ENCODE peak calls at places on chromosomes 3 and 15, in seven cellular contexts. S is NT2/D1, I is fibroblast of lung, H is stomach, O is right cardiac atrium, N is left ventricle myocardium inferior, B is ovary. E is an unnamed sample.

GRCh38 chr3:108127301-108127988 is 36.6 kb upstream of the CD47 start:
- DNase-seq in S (no peak), I (no peak), H (no peak), O (no peak), N (no peak), B (no peak), E (no peak)

GRCh38 chr3:17013571-17013970 is 128.8 kb downstream of the PLCL2 start:
- DNase-seq in S (no peak), I (no peak), H (no peak), O (no peak), N (no peak), B (no peak), E (no peak)

GRCh38 chr3:42055291-42055690 is 35.9 kb upstream of the TRAK1 start:
- DNase-seq in S (no peak), I (peak; percentile 66), H (no peak), O (no peak), N (no peak), B (no peak), E (no peak)

GRCh38 chr3:155805204-155805801 is 775 bp downstream of the C3orf33 start:
- DNase-seq in S (no peak), I (no peak), H (peak; percentile 46), O (peak; percentile 64), N (no peak), B (no peak), E (no peak)

GRCh38 chr3:102671005-102671404 is 236.2 kb downstream of the ZPLD1 start:
- DNase-seq in S (no peak), I (no peak), H (no peak), O (no peak), N (no peak), B (no peak), E (no peak)

GRCh38 chr3:168398371-168399030 is 302.8 kb upstream of the GOLIM4 start:
- DNase-seq in S (no peak), I (peak; percentile 82), H (no peak), O (no peak), N (no peak), B (no peak), E (no peak)

GRCh38 chr15:36691596-36691995 is 112.2 kb downstream of the CDIN1 start:
- DNase-seq in S (no peak), I (no peak), H (no peak), O (no peak), N (no peak), B (no peak), E (no peak)

GRCh38 chr3:37987315-37987697 is 3.3 kb upstream of the VILL start:
- DNase-seq in S (no peak), I (no peak), H (no peak), O (peak; percentile 52), N (no peak), B (no peak), E (no peak)

GRCh38 chr3:24182756-24183155 is 237.7 kb downstream of the NR1D2 start:
- DNase-seq in S (no peak), I (no peak), H (no peak), O (no peak), N (no peak), B (no peak), E (no peak)

GRCh38 chr3:20912406-20912805 is 726.4 kb upstream of the SGO1 start:
- DNase-seq in S (no peak), I (no peak), H (no peak), O (no peak), N (no peak), B (no peak), E (no peak)

GRCh38 chr3:20916966-20917606 is 731.1 kb upstream of the SGO1 start:
- DNase-seq in S (peak; percentile 48), I (no peak), H (no peak), O (no peak), N (no peak), B (no peak), E (no peak)

DNA sequence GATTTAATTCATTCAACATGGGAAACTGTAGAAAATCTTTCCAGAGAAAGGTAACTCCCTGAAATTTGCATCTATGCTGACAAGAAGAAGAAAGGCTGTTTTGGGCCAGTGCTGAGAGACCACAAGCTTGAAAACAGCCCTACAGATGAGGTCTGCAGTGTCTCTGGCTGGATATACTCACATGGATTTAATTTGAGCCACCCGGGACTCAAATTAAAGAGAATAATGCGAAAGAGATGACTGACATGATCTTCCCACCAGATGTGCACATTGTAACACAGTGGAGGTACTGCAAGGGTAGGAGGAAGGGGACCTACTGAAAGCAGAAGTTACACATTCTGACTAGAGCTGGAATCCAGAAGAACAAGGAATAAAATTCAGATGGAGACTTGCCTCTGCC is 728.3 kb upstream of the SGO1 start:
- DNase-seq in S (no peak), I (no peak), H (no peak), O (no peak), N (no peak), B (no peak), E (no peak)
- H3K9me3 ChIP-seq in S (no peaks in the 10 kb centered on the region), I (no peaks in the 10 kb centered on the region), H (peaks cover 15% of the 10 kb centered on the region), O (no peaks in the 10 kb centered on the region), N (peaks cover 15% of the 10 kb centered on the region), B (no peaks in the 10 kb centered on the region), E (no peaks in the 10 kb centered on the region)

GRCh38 chr3:1513662-1514061 is 420.8 kb downstream of the CNTN6 start:
- DNase-seq in S (peak; percentile 54), I (no peak), H (no peak), O (no peak), N (no peak), B (no peak), E (no peak)
- H3K9me3 ChIP-seq in S (no peaks in the 10 kb centered on the region), I (no peaks in the 10 kb centered on the region), H (no peaks in the 10 kb centered on the region), O (no peaks in the 10 kb centered on the region), N (no peaks in the 10 kb centered on the region), B (no peaks in the 10 kb centered on the region), E (no peaks in the 10 kb centered on the region)

GRCh38 chr3:58688563-58688962 is 22.0 kb upstream of the FAM3D start:
- DNase-seq in S (no peak), I (no peak), H (no peak), O (no peak), N (no peak), B (no peak), E (no peak)
- H3K9me3 ChIP-seq in S (peaks cover 66% of the 10 kb centered on the region), I (no peaks in the 10 kb centered on the region), H (peaks cover 17% of the 10 kb centered on the region), O (no peaks in the 10 kb centered on the region), N (peaks cover 32% of the 10 kb centered on the region), B (no peaks in the 10 kb centered on the region), E (no peaks in the 10 kb centered on the region)

GRCh38 chr3:157182879-157183278 is 22.9 kb upstream of the CCNL1 start:
- DNase-seq in S (no peak), I (no peak), H (no peak), O (no peak), N (no peak), B (no peak), E (no peak)
- H3K9me3 ChIP-seq in S (peaks cover 69% of the 10 kb centered on the region), I (no peaks in the 10 kb centered on the region), H (peaks cover 36% of the 10 kb centered on the region), O (no peaks in the 10 kb centered on the region), N (peaks cover 13% of the 10 kb centered on the region), B (no peaks in the 10 kb centered on the region), E (peaks cover 9% of the 10 kb centered on the region)

GRCh38 chr15:34182942-34183341 is 27.0 kb downstream of the KATNBL1 start:
- DNase-seq in S (no peak), I (no peak), H (no peak), O (no peak), N (no peak), B (no peak), E (no peak)

GRCh38 chr15:34185666-34186065 is 24.2 kb downstream of the KATNBL1 start:
- DNase-seq in S (no peak), I (no peak), H (no peak), O (no peak), N (no peak), B (no peak), E (no peak)

DNA sequence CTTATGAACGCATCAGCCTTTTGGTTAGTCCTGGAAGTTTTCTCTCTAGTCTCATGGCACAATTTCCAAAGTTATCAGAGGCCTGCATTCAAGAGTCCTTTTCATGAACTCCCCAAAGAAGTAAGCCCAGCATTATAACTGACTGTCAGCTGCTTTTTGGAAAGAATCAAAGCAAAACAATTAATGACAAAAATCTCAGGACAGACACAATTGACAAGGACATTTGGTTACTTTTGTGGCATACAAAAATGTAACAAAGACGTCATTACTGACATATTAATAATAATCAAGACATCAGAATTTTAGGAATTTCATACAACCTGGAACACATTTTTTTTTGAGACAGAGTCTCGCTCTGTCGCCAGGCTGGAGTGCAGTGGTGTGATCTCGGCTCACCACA is 21.2 kb downstream of the KATNBL1 start:
- DNase-seq in S (no peak), I (no peak), H (no peak), O (no peak), N (no peak), B (no peak), E (no peak)
- H3K9me3 ChIP-seq in S (peaks cover 16% of the 10 kb centered on the region), I (no peaks in the 10 kb centered on the region), H (no peaks in the 10 kb centered on the region), O (no peaks in the 10 kb centered on the region), N (no peaks in the 10 kb centered on the region), B (no peaks in the 10 kb centered on the region), E (no peaks in the 10 kb centered on the region)

GRCh38 chr15:27855137-27855536 is 244.0 kb downstream of the OCA2 start:
- DNase-seq in S (no peak), I (no peak), H (no peak), O (no peak), N (no peak), B (no peak), E (no peak)
- H3K9me3 ChIP-seq in S (no peaks in the 10 kb centered on the region), I (no peaks in the 10 kb centered on the region), H (peaks cover 66% of the 10 kb centered on the region), O (no peaks in the 10 kb centered on the region), N (peaks cover 21% of the 10 kb centered on the region), B (peaks cover 4% of the 10 kb centered on the region), E (no peaks in the 10 kb centered on the region)

DNA sequence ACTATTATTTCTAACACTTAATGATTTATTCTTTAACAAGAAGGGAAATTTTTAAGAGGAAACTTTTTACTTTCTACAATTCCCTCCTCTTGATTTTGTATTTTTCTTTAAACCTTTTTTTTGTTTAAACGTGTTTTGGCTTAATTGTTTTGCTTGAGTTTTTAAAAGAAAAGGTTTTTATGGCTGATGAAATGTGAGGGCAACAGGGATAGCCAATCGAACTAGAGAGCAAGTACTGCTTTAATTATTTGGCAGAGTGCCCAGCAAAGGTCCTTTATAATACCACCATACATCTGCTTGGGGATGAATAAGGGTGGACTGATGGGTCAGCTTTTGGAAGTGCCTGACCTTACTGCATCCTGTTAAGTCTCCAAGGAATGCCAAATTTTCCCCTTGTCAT is 19.6 kb upstream of the MTHFS start:
- DNase-seq in S (no peak), I (peak; percentile 59), H (no peak), O (no peak), N (no peak), B (no peak), E (no peak)
- H3K9me3 ChIP-seq in S (peaks cover 98% of the 10 kb centered on the region), I (no peaks in the 10 kb centered on the region), H (peaks cover 81% of the 10 kb centered on the region), O (peaks cover 3% of the 10 kb centered on the region), N (peaks cover 86% of the 10 kb centered on the region), B (peaks cover 7% of the 10 kb centered on the region), E (peaks cover 18% of the 10 kb centered on the region)

GRCh38 chr3:170423001-170423615 is 4.4 kb downstream of the CLDN11 start:
- DNase-seq in S (no peak), I (no peak), H (no peak), O (no peak), N (no peak), B (peak; percentile 51), E (no peak)
- H3K9me3 ChIP-seq in S (no peaks in the 10 kb centered on the region), I (no peaks in the 10 kb centered on the region), H (no peaks in the 10 kb centered on the region), O (no peaks in the 10 kb centered on the region), N (no peaks in the 10 kb centered on the region), B (no peaks in the 10 kb centered on the region), E (no peaks in the 10 kb centered on the region)

E was measured in T-helper 17 cell.